ENCODE peak calls at places on chromosome 2, in ten cellular contexts. One of them, this sample, is unnamed.

GRCh38 chr2:190664240-190664639 is 15.4 kb downstream of the NAB1 start:
- DNase-seq in central memory CD4-positive, alpha-beta T cell: no peak
- DNase-seq in T-helper 1 cell: no peak
- DNase-seq in fibroblast of pulmonary artery: peak
- DNase-seq in NCI-H2081 treated with DMSO at 0.1 percent for 48 hours: no peak
- DNase-seq in GM03348: no peak
- DNase-seq in activated naive CD4-positive, alpha-beta T cell: no peak
- DNase-seq in SJCRH30: no peak
- DNase-seq in mesendoderm: no peak
- DNase-seq in DMS153: no peak
- DNase-seq in this sample: no peak

GRCh38 chr2:17195016-17195415 is 323.2 kb downstream of the RAD51AP2 start:
- DNase-seq in T-helper 1 cell: no peak
- DNase-seq in GM03348: peak
- DNase-seq in mesendoderm: no peak
- DNase-seq in NCI-H2081 treated with DMSO at 0.1 percent for 48 hours: no peak
- DNase-seq in SJCRH30: no peak
- DNase-seq in central memory CD4-positive, alpha-beta T cell: no peak
- DNase-seq in DMS153: no peak
- DNase-seq in fibroblast of pulmonary artery: no peak
- DNase-seq in activated naive CD4-positive, alpha-beta T cell: no peak
- DNase-seq in this sample: no peak

GRCh38 chr2:3633089-3633981 is 24.7 kb upstream of the ALLC start:
- DNase-seq in central memory CD4-positive, alpha-beta T cell: no peak
- DNase-seq in NCI-H2081 treated with DMSO at 0.1 percent for 48 hours: no peak
- DNase-seq in SJCRH30: peak
- DNase-seq in mesendoderm: no peak
- DNase-seq in fibroblast of pulmonary artery: peak
- DNase-seq in activated naive CD4-positive, alpha-beta T cell: no peak
- DNase-seq in GM03348: no peak
- DNase-seq in DMS153: peak
- DNase-seq in T-helper 1 cell: no peak
- DNase-seq in this sample: peak

GRCh38 chr2:30981519-30981918 is 156.7 kb downstream of the GALNT14 start:
- DNase-seq in GM03348: no peak
- DNase-seq in central memory CD4-positive, alpha-beta T cell: no peak
- DNase-seq in T-helper 1 cell: no peak
- DNase-seq in DMS153: no peak
- DNase-seq in SJCRH30: no peak
- DNase-seq in fibroblast of pulmonary artery: no peak
- DNase-seq in NCI-H2081 treated with DMSO at 0.1 percent for 48 hours: no peak
- DNase-seq in activated naive CD4-positive, alpha-beta T cell: no peak
- DNase-seq in mesendoderm: no peak
- DNase-seq in this sample: no peak

GRCh38 chr2:165427686-165428085 is 41.8 kb upstream of the CSRNP3 start:
- DNase-seq in activated naive CD4-positive, alpha-beta T cell: no peak
- DNase-seq in NCI-H2081 treated with DMSO at 0.1 percent for 48 hours: no peak
- DNase-seq in DMS153: no peak
- DNase-seq in central memory CD4-positive, alpha-beta T cell: no peak
- DNase-seq in GM03348: no peak
- DNase-seq in T-helper 1 cell: no peak
- DNase-seq in SJCRH30: no peak
- DNase-seq in fibroblast of pulmonary artery: no peak
- DNase-seq in mesendoderm: no peak
- DNase-seq in this sample: no peak

GRCh38 chr2:153074207-153074606 is 355.8 kb downstream of the ARL6IP6 start:
- DNase-seq in T-helper 1 cell: no peak
- DNase-seq in GM03348: no peak
- DNase-seq in fibroblast of pulmonary artery: no peak
- DNase-seq in mesendoderm: no peak
- DNase-seq in NCI-H2081 treated with DMSO at 0.1 percent for 48 hours: no peak
- DNase-seq in DMS153: no peak
- DNase-seq in SJCRH30: no peak
- DNase-seq in central memory CD4-positive, alpha-beta T cell: no peak
- DNase-seq in activated naive CD4-positive, alpha-beta T cell: no peak
- DNase-seq in this sample: no peak

GRCh38 chr2:215723011-215723410 is 287.1 kb upstream of the FN1 start:
- DNase-seq in mesendoderm: no peak
- DNase-seq in NCI-H2081 treated with DMSO at 0.1 percent for 48 hours: no peak
- DNase-seq in activated naive CD4-positive, alpha-beta T cell: no peak
- DNase-seq in GM03348: no peak
- DNase-seq in DMS153: no peak
- DNase-seq in central memory CD4-positive, alpha-beta T cell: no peak
- DNase-seq in SJCRH30: no peak
- DNase-seq in fibroblast of pulmonary artery: no peak
- DNase-seq in T-helper 1 cell: no peak
- DNase-seq in this sample: no peak

GRCh38 chr2:120791961-120792295 is 56.3 kb downstream of the GLI2 start:
- DNase-seq in SJCRH30: no peak
- DNase-seq in DMS153: no peak
- DNase-seq in central memory CD4-positive, alpha-beta T cell: no peak
- DNase-seq in NCI-H2081 treated with DMSO at 0.1 percent for 48 hours: no peak
- DNase-seq in activated naive CD4-positive, alpha-beta T cell: no peak
- DNase-seq in T-helper 1 cell: no peak
- DNase-seq in mesendoderm: peak
- DNase-seq in fibroblast of pulmonary artery: no peak
- DNase-seq in GM03348: no peak
- DNase-seq in this sample: no peak

GRCh38 chr2:173288561-173288960 is 66.1 kb upstream of the CDCA7 start:
- DNase-seq in mesendoderm: no peak
- DNase-seq in SJCRH30: no peak
- DNase-seq in DMS153: no peak
- DNase-seq in activated naive CD4-positive, alpha-beta T cell: no peak
- DNase-seq in GM03348: peak
- DNase-seq in T-helper 1 cell: peak
- DNase-seq in fibroblast of pulmonary artery: peak
- DNase-seq in NCI-H2081 treated with DMSO at 0.1 percent for 48 hours: no peak
- DNase-seq in central memory CD4-positive, alpha-beta T cell: no peak
- DNase-seq in this sample: no peak

GRCh38 chr2:58906151-58906645 is 665.1 kb upstream of the FANCL start:
- DNase-seq in NCI-H2081 treated with DMSO at 0.1 percent for 48 hours: peak
- DNase-seq in fibroblast of pulmonary artery: no peak
- DNase-seq in mesendoderm: no peak
- DNase-seq in DMS153: peak
- DNase-seq in central memory CD4-positive, alpha-beta T cell: no peak
- DNase-seq in GM03348: no peak
- DNase-seq in SJCRH30: no peak
- DNase-seq in activated naive CD4-positive, alpha-beta T cell: no peak
- DNase-seq in T-helper 1 cell: no peak
- DNase-seq in this sample: no peak